ENCODE peak calls at places on chromosomes 12 and 14, in ten cellular contexts. L is upper lobe of left lung, A is HFF-Myc, H is HAP-1, Y is choroid plexus epithelial cell, Q is GM12865, N is AG09309, U is mucosa of descending colon, M is left ventricle myocardium inferior, K is Peyer's patch. B is an unnamed sample.

GRCh38 chr14:33529773-33530172 is 421.1 kb downstream of the EGLN3 start:
- DNase-seq in L (no peak), A (no peak), H (no peak), Y (no peak), Q (no peak), N (no peak), U (no peak), M (no peak), K (no peak), B (no peak)

GRCh38 chr12:58557156-58557555 is 363.1 kb downstream of the LRIG3 start:
- DNase-seq in L (no peak), A (peak), H (no peak), Y (peak), Q (no peak), N (peak), U (no peak), M (no peak), K (no peak), B (no peak)

GRCh38 chr12:2094597-2094996 is 41.8 kb downstream of the CACNA1C start:
- DNase-seq in L (no peak), A (no peak), H (no peak), Y (no peak), Q (no peak), N (no peak), U (no peak), M (no peak), K (no peak), B (no peak)

GRCh38 chr14:65751510-65751909 is 339.0 kb downstream of the FUT8 start:
- DNase-seq in L (no peak), A (no peak), H (no peak), Y (no peak), Q (no peak), N (no peak), U (no peak), M (no peak), K (no peak), B (no peak)

GRCh38 chr14:51180577-51180976 is 59.5 kb upstream of the TMX1 start:
- DNase-seq in L (no peak), A (no peak), H (no peak), Y (no peak), Q (peak), N (no peak), U (no peak), M (no peak), K (no peak), B (no peak)

GRCh38 chr12:101039848-101040531 is 170.0 kb downstream of the SLC5A8 start:
- DNase-seq in L (no peak), A (no peak), H (no peak), Y (no peak), Q (no peak), N (no peak), U (no peak), M (no peak), K (no peak), B (no peak)

GRCh38 chr14:24816011-24816928 is 182.3 kb upstream of the GZMB start:
- DNase-seq in L (no peak), A (no peak), H (no peak), Y (no peak), Q (no peak), N (no peak), U (peak), M (no peak), K (peak), B (no peak)

GRCh38 chr14:21056520-21057163 is 980 bp upstream of the RNASE8 start:
- DNase-seq in L (no peak), A (no peak), H (no peak), Y (no peak), Q (no peak), N (no peak), U (peak), M (no peak), K (peak), B (no peak)

GRCh38 chr12:60980558-60980957 is 1279.6 kb upstream of the USP15 start:
- DNase-seq in L (no peak), A (no peak), H (no peak), Y (no peak), Q (no peak), N (no peak), U (no peak), M (no peak), K (no peak), B (peak)

GRCh38 chr12:49422038-49422575 is 54.8 kb downstream of the SPATS2 start:
- DNase-seq in L (no peak), A (no peak), H (no peak), Y (no peak), Q (no peak), N (no peak), U (no peak), M (no peak), K (no peak), B (no peak)

GRCh38 chr12:66719862-66720261 is 41.0 kb upstream of the GRIP1 start:
- DNase-seq in L (no peak), A (no peak), H (no peak), Y (no peak), Q (no peak), N (no peak), U (no peak), M (no peak), K (no peak), B (no peak)
- H3K4me3 ChIP-seq in L (no peak), A (no peak), H (no peak), Y (no peak), Q (no peak), N (no peak), U (no peak), M (no peak), K (no peak), B (no peak)

GRCh38 chr12:11743333-11743732 is 93.9 kb downstream of the ETV6 start:
- DNase-seq in L (no peak), A (no peak), H (no peak), Y (no peak), Q (no peak), N (no peak), U (no peak), M (no peak), K (no peak), B (no peak)
- H3K4me3 ChIP-seq in L (no peak), A (no peak), H (no peak), Y (no peak), Q (no peak), N (no peak), U (no peak), M (no peak), K (no peak), B (no peak)

GRCh38 chr12:104579716-104580495 is 123.2 kb downstream of the CHST11 start:
- DNase-seq in L (no peak), A (no peak), H (no peak), Y (no peak), Q (peak), N (no peak), U (no peak), M (no peak), K (no peak), B (no peak)

GRCh38 chr12:104585448-104586055 is 128.8 kb downstream of the CHST11 start:
- DNase-seq in L (no peak), A (no peak), H (no peak), Y (no peak), Q (no peak), N (no peak), U (no peak), M (no peak), K (peak), B (no peak)

GRCh38 chr12:104583311-104583710 is 126.6 kb downstream of the CHST11 start:
- DNase-seq in L (no peak), A (no peak), H (no peak), Y (no peak), Q (peak), N (no peak), U (no peak), M (no peak), K (no peak), B (no peak)

GRCh38 chr12:104581000-104581570 is 124.3 kb downstream of the CHST11 start:
- DNase-seq in L (no peak), A (no peak), H (no peak), Y (no peak), Q (no peak), N (no peak), U (no peak), M (no peak), K (no peak), B (no peak)

GRCh38 chr12:104582739-104583138 is 126.0 kb downstream of the CHST11 start:
- DNase-seq in L (no peak), A (no peak), H (no peak), Y (no peak), Q (peak), N (no peak), U (no peak), M (no peak), K (peak), B (no peak)
- H3K4me3 ChIP-seq in L (no peak), A (no peak), H (no peak), Y (no peak), Q (peak), N (no peak), U (no peak), M (no peak), K (no peak), B (no peak)

DNA sequence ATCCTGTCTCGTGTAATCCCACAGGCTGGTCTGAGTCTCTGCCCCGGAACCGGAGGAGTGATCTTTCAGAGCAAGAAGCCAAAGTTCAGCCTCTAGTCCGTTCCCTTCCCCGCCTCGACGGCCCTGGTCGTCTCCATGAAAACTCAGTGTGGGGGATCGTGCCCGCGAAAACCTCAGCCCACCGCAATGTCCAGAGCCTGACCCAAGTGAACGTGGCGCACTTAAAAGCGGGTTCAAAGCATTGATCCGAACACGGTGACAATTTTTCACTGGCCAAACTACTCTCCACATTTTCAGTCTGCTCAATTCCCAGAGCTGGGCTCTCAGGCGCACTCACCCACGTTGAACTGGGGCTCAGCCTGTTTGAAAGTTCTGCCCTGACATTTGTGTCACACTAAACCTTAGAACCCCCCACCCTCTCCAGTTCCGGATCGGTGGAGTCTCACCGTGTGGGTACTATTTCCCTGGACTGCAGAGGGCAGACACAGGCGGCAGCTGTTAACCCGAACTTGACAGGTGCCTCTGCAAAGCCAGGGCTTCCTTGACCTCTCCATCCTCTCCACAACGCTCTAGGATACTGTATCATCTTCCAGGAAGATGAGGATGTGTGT is 883 bp upstream of the PRICKLE1 start:
- DNase-seq in L (peak), A (no peak), H (peak), Y (no peak), Q (peak), N (no peak), U (peak), M (peak), K (peak), B (peak)
- H3K4me3 ChIP-seq in L (peak), A (peak), H (peak), Y (peak), Q (no peak), N (peak), U (no peak), M (peak), K (peak), B (peak)

GRCh38 chr12:107917912-107918800 is 143.7 kb downstream of the ASCL4 start:
- DNase-seq in L (peak), A (peak), H (peak), Y (peak), Q (peak), N (no peak), U (no peak), M (no peak), K (no peak), B (no peak)

GRCh38 chr12:107906719-107907118 is 132.2 kb downstream of the ASCL4 start:
- DNase-seq in L (no peak), A (no peak), H (no peak), Y (no peak), Q (no peak), N (no peak), U (no peak), M (no peak), K (no peak), B (no peak)

GRCh38 chr12:107914460-107914977 is 140.0 kb downstream of the ASCL4 start:
- DNase-seq in L (no peak), A (no peak), H (no peak), Y (no peak), Q (no peak), N (no peak), U (no peak), M (no peak), K (no peak), B (no peak)

GRCh38 chr12:107912421-107913004 is 138.0 kb downstream of the ASCL4 start:
- DNase-seq in L (peak), A (no peak), H (peak), Y (no peak), Q (peak), N (no peak), U (peak), M (peak), K (peak), B (peak)
- H3K4me3 ChIP-seq in L (peak), A (no peak), H (peak), Y (no peak), Q (peak), N (no peak), U (no peak), M (peak), K (peak), B (no peak)

DNA sequence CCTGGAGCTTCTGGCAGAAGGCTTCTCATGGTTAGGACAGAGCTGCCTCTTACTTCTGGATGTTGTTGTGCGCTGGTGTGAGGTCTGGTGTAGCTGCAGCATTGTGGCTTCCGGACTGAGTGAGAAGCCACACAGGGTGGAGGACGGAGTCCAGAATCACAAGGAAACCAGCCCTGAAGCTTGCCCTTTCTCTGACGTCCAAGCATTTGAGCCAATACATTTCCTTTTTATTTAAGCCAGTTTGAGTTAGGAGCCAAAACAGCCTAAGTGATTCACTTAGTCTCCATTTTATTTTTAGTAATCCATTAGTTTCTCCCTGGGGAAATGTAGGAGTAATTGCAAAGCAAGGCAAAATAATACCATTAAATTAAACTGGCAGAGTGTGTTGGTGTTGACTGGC is 402.4 kb upstream of the RGS6 start:
- DNase-seq in L (no peak), A (no peak), H (no peak), Y (no peak), Q (no peak), N (peak), U (no peak), M (no peak), K (no peak), B (no peak)
- H3K4me3 ChIP-seq in L (no peak), A (no peak), H (no peak), Y (no peak), Q (no peak), N (no peak), U (no peak), M (no peak), K (no peak), B (no peak)

B was measured in SJCRH30.